ENCODE peak calls at places on chromosomes 11 and 22, in seven cellular contexts. N, S, O, D, X, R and T are unnamed samples.

GRCh38 chr22:27212617-27213177 is 555.3 kb downstream of the MIAT start:
- DNase-seq in N (peak), S (peak), O (peak), D (peak), X (no peak), R (no peak), T (peak)

GRCh38 chr11:2775083-2775625 is 75.4 kb upstream of the KCNQ1OT1 start:
- DNase-seq in N (no peak), S (no peak), O (no peak), D (no peak), X (no peak), R (no peak), T (no peak)

GRCh38 chr11:74417379-74417804 is 19.2 kb upstream of the PGM2L1 start:
- DNase-seq in N (no peak), S (no peak), O (peak), D (peak), X (no peak), R (no peak), T (no peak)

GRCh38 chr11:61863548-61864081 is 27.7 kb downstream of the FADS3 start:
- DNase-seq in N (no peak), S (no peak), O (no peak), D (no peak), X (no peak), R (no peak), T (no peak)

GRCh38 chr11:69791266-69791665 is 16.1 kb upstream of the FGF4 start:
- DNase-seq in N (peak), S (peak), O (peak), D (peak), X (no peak), R (no peak), T (peak)

GRCh38 chr11:134508219-134508990 is 96.4 kb upstream of the B3GAT1 start:
- DNase-seq in N (no peak), S (no peak), O (no peak), D (no peak), X (no peak), R (no peak), T (no peak)

GRCh38 chr11:132471491-132471890 is 1060.8 kb downstream of the OPCML start:
- DNase-seq in N (no peak), S (no peak), O (peak), D (no peak), X (no peak), R (no peak), T (peak)

GRCh38 chr11:94588366-94588952 is 21.3 kb downstream of the PIWIL4 start:
- DNase-seq in N (no peak), S (no peak), O (no peak), D (no peak), X (no peak), R (no peak), T (no peak)

GRCh38 chr22:23563111-23563510 is 17.0 kb downstream of the IGLL1 start:
- DNase-seq in N (no peak), S (no peak), O (no peak), D (no peak), X (no peak), R (no peak), T (no peak)

GRCh38 chr11:96097844-96098421 is 174.0 kb upstream of the MTMR2 start:
- DNase-seq in N (peak), S (no peak), O (peak), D (peak), X (no peak), R (no peak), T (peak)

GRCh38 chr22:31287818-31288495 is 4.3 kb downstream of the PIK3IP1 start:
- DNase-seq in N (no peak), S (no peak), O (no peak), D (no peak), X (no peak), R (no peak), T (no peak)

GRCh38 chr11:119861160-119861559 is 132.2 kb upstream of the NECTIN1 start:
- DNase-seq in N (no peak), S (no peak), O (no peak), D (no peak), X (no peak), R (no peak), T (no peak)

GRCh38 chr11:30452842-30453241 is 129.9 kb downstream of the ARL14EP start:
- DNase-seq in N (no peak), S (no peak), O (no peak), D (no peak), X (no peak), R (no peak), T (no peak)

GRCh38 chr22:19756288-19757128 is 4.1 kb upstream of the TBX1 start:
- DNase-seq in N (no peak), S (peak), O (peak), D (no peak), X (peak), R (peak), T (peak)

GRCh38 chr11:34242037-34242625 is 115.7 kb downstream of the ABTB2 start:
- DNase-seq in N (peak), S (peak), O (peak), D (peak), X (no peak), R (no peak), T (peak)

GRCh38 chr11:72598901-72599300 is 75.3 kb downstream of the PDE2A start:
- DNase-seq in N (peak), S (peak), O (peak), D (peak), X (no peak), R (no peak), T (peak)

GRCh38 chr11:64039012-64039665 is 3.4 kb downstream of the FLRT1 start:
- DNase-seq in N (no peak), S (no peak), O (no peak), D (no peak), X (no peak), R (no peak), T (no peak)

GRCh38 chr22:41922940-41923594 is 3.5 kb downstream of the TNFRSF13C start:
- DNase-seq in N (no peak), S (no peak), O (no peak), D (no peak), X (no peak), R (no peak), T (no peak)

GRCh38 chr11:8811571-8811970 is 99.4 kb upstream of the AKIP1 start:
- DNase-seq in N (peak), S (no peak), O (peak), D (no peak), X (no peak), R (no peak), T (peak)

GRCh38 chr11:67252831-67253239 is 13.4 kb upstream of the GRK2 start:
- DNase-seq in N (peak), S (peak), O (peak), D (peak), X (no peak), R (no peak), T (peak)

GRCh38 chr11:6443269-6444003 is 2.6 kb upstream of the HPX start:
- DNase-seq in N (peak), S (peak), O (peak), D (peak), X (peak), R (peak), T (peak)

GRCh38 chr11:65489061-65489705 is 9.7 kb upstream of the MALAT1 start:
- DNase-seq in N (peak), S (no peak), O (peak), D (peak), X (no peak), R (no peak), T (peak)

GRCh38 chr11:19890308-19890707 is 177.7 kb downstream of the NAV2 start:
- DNase-seq in N (peak), S (peak), O (peak), D (peak), X (no peak), R (no peak), T (peak)

GRCh38 chr11:16604784-16605439 is 133.5 kb upstream of the C11orf58 start:
- DNase-seq in N (no peak), S (peak), O (peak), D (peak), X (no peak), R (no peak), T (peak)

GRCh38 chr11:102223859-102224258 is 93.4 kb upstream of the BIRC3 start:
- DNase-seq in N (peak), S (no peak), O (no peak), D (peak), X (no peak), R (no peak), T (peak)

GRCh38 chr11:111560785-111561184 is 20.3 kb downstream of the LAYN start:
- DNase-seq in N (no peak), S (no peak), O (no peak), D (no peak), X (no peak), R (no peak), T (no peak)

GRCh38 chr11:95625164-95626017 is 164.2 kb downstream of the FAM76B start:
- DNase-seq in N (no peak), S (no peak), O (no peak), D (no peak), X (no peak), R (no peak), T (peak)

GRCh38 chr11:2194877-2195755 is 23.5 kb upstream of the TH start:
- DNase-seq in N (peak), S (peak), O (peak), D (peak), X (peak), R (peak), T (peak)

GRCh38 chr11:67608486-67608885 is 1.8 kb downstream of the NDUFV1 start:
- DNase-seq in N (no peak), S (no peak), O (no peak), D (no peak), X (no peak), R (no peak), T (no peak)

GRCh38 chr11:44072757-44073658 is 6.9 kb downstream of the ACCS start:
- DNase-seq in N (no peak), S (no peak), O (no peak), D (no peak), X (no peak), R (no peak), T (no peak)

GRCh38 chr11:2271077-2271326 is 614 bp upstream of the ASCL2 start:
- DNase-seq in N (no peak), S (no peak), O (no peak), D (no peak), X (no peak), R (peak), T (no peak)

GRCh38 chr11:114416441-114416928 is 16.0 kb downstream of the RBM7 start:
- DNase-seq in N (peak), S (no peak), O (peak), D (peak), X (no peak), R (no peak), T (peak)